ENCODE peak calls at places on chromosomes 3 and 15, in nine cellular contexts. J, E, G, A, P, N, R, X and K are unnamed samples.

GRCh38 chr15:31870336-31871158 is 159.8 kb upstream of the CHRNA7 start:
- DNase-seq in E (peak; percentile 70), P (peak; percentile 94), G (peak; percentile 83), X (peak; percentile 87), J (peak; percentile 88), R (peak; percentile 73), N (peak; percentile 74), A (peak; percentile 92), K (peak; percentile 42)

GRCh38 chr3:145678401-145678800 is 482.6 kb downstream of the PLOD2 start:
- DNase-seq in X (no peak), J (no peak), E (peak; percentile 62), R (no peak), N (no peak), G (no peak), A (no peak), P (no peak), K (no peak)

GRCh38 chr3:10510743-10511432 is 5.5 kb upstream of the ATP2B2 start:
- DNase-seq in A (no peak), J (no peak), E (no peak), N (no peak), R (no peak), P (no peak), X (no peak), G (no peak), K (no peak)

GRCh38 chr15:51062736-51063135 is 32.0 kb downstream of the TNFAIP8L3 start:
- DNase-seq in P (no peak), E (no peak), R (no peak), J (no peak), G (no peak), N (no peak), A (no peak), X (no peak), K (no peak)

GRCh38 chr15:96268421-96269204 is 61.9 kb upstream of the NR2F2 start:
- DNase-seq in A (no peak), R (no peak), G (no peak), N (no peak), P (no peak), J (no peak), X (no peak), E (peak; percentile 77), K (no peak)

GRCh38 chr15:77589839-77590238 is 42.9 kb downstream of the LINGO1 start:
- DNase-seq in J (no peak), G (no peak), R (no peak), P (no peak), N (no peak), A (no peak), X (peak; percentile 81), E (no peak), K (peak; percentile 54)

GRCh38 chr3:52528596-52529375 is 4.9 kb downstream of the NT5DC2 start:
- DNase-seq in N (no peak), J (no peak), X (no peak), A (no peak), P (peak; percentile 63), G (no peak), R (no peak), E (no peak), K (no peak)

GRCh38 chr3:141000691-141001090 is 50.5 kb upstream of the SPSB4 start:
- DNase-seq in N (no peak), E (no peak), J (no peak), R (no peak), G (no peak), X (no peak), A (no peak), P (no peak), K (no peak)

GRCh38 chr3:138012526-138012925 is 2.6 kb downstream of the CLDN18 start:
- DNase-seq in J (no peak), G (no peak), E (no peak), A (no peak), P (no peak), R (no peak), N (no peak), X (no peak), K (no peak)

GRCh38 chr3:67109651-67110204 is 111.6 kb downstream of the KBTBD8 start:
- DNase-seq in R (no peak), E (peak; percentile 90), A (peak; percentile 1), N (no peak), J (no peak), P (no peak), X (no peak), G (peak; percentile 32), K (no peak)

GRCh38 chr3:63970596-63971468 is 52.5 kb downstream of the PSMD6 start:
- DNase-seq in P (no peak), N (no peak), E (no peak), G (no peak), X (peak; percentile 50), J (no peak), R (no peak), A (peak; percentile 24), K (no peak)

GRCh38 chr3:101625879-101626278 is 51.1 kb downstream of the ZBTB11 start:
- DNase-seq in J (no peak), G (no peak), A (no peak), E (no peak), N (no peak), X (no peak), R (no peak), P (no peak), K (no peak)

GRCh38 chr3:141076026-141076797 is 25.1 kb downstream of the SPSB4 start:
- DNase-seq in G (peak; percentile 42), A (no peak), E (no peak), R (no peak), J (no peak), P (no peak), X (no peak), N (no peak), K (no peak)

GRCh38 chr15:64503640-64504039 is 43.3 kb downstream of the ZNF609 start:
- DNase-seq in J (no peak), G (no peak), A (peak; percentile 56), N (no peak), E (no peak), X (no peak), P (no peak), R (no peak), K (no peak)

GRCh38 chr3:124492824-124493223 is 237.4 kb upstream of the UMPS start:
- DNase-seq in P (no peak), G (peak; percentile 41), J (no peak), R (no peak), X (no peak), E (peak; percentile 27), N (no peak), A (no peak), K (no peak)

GRCh38 chr3:27423463-27423862 is 54.3 kb upstream of the NEK10 start:
- DNase-seq in E (peak; percentile 83), P (no peak), R (no peak), G (no peak), N (no peak), X (no peak), J (no peak), A (no peak), K (no peak)

GRCh38 chr3:4752201-4753072 is 226.8 kb upstream of the BHLHE40 start:
- DNase-seq in J (no peak), P (no peak), N (no peak), X (no peak), E (peak; percentile 79), R (no peak), A (no peak), G (no peak), K (no peak)

GRCh38 chr15:77074350-77074749 is 3.4 kb upstream of the TSPAN3 start:
- DNase-seq in J (no peak), N (no peak), X (no peak), P (no peak), R (no peak), E (no peak), A (no peak), G (no peak), K (no peak)

GRCh38 chr15:28017423-28017924 is 81.6 kb downstream of the OCA2 start:
- DNase-seq in J (no peak), P (no peak), R (no peak), X (no peak), E (no peak), A (no peak), G (peak; percentile 60), N (no peak), K (peak; percentile 29)

GRCh38 chr3:147521646-147522045 is 112.5 kb downstream of the ZIC1 start:
- DNase-seq in N (no peak), P (no peak), J (no peak), A (no peak), G (no peak), E (peak; percentile 75), X (no peak), R (no peak), K (no peak)

GRCh38 chr3:19016846-19017245 is 131.5 kb upstream of the KCNH8 start:
- DNase-seq in G (no peak), R (no peak), A (no peak), N (no peak), X (no peak), P (no peak), E (no peak), J (no peak), K (no peak)

GRCh38 chr3:159151130-159151529 is 349.3 kb downstream of the MFSD1 start:
- DNase-seq in N (no peak), P (no peak), G (no peak), R (no peak), J (no peak), X (no peak), A (no peak), E (no peak), K (no peak)

GRCh38 chr15:66673410-66674322 is 28.4 kb upstream of the SMAD6 start:
- DNase-seq in N (peak; percentile 47), R (no peak), A (peak; percentile 20), J (no peak), G (peak; percentile 7), X (no peak), P (peak; percentile 74), E (peak; percentile 34), K (no peak)